ENCODE peak calls at places on chromosomes 12 and 14, in four cellular contexts. P, O, X and Q are unnamed samples. For H3K4me1, the result is how much of the 10 kb centered on the place peaks cover.

GRCh38 chr12:94240171-94240570 is 91.8 kb downstream of the PLXNC1 start:
- DNase-seq in P (no peak), O (no peak), X (no peak), Q (no peak)

GRCh38 chr14:34029921-34030334 is 79.1 kb upstream of the EGLN3 start:
- DNase-seq in X (no peak), O (no peak), P (no peak), Q (no peak)

GRCh38 chr12:116687888-116688287 is 50.0 kb downstream of the SPRING1 start:
- DNase-seq in X (peak), O (no peak), P (peak), Q (no peak)

GRCh38 chr12:76777765-76778216 is 13.9 kb downstream of the ZDHHC17 start:
- DNase-seq in P (no peak), X (no peak), O (no peak), Q (no peak)

GRCh38 chr12:68428211-68428610 is 96.0 kb upstream of the MDM1 start:
- DNase-seq in P (no peak), O (no peak), X (no peak), Q (no peak)

GRCh38 chr12:114904254-114905003 is 220.5 kb upstream of the TBX3 start:
- DNase-seq in P (no peak), X (peak), O (no peak), Q (no peak)

GRCh38 chr14:95275507-95275906 is 44.2 kb downstream of the CLMN start:
- DNase-seq in O (no peak), P (no peak), X (no peak), Q (no peak)

GRCh38 chr12:71183018-71183417 is 25.2 kb upstream of the TSPAN8 start:
- DNase-seq in P (no peak), O (no peak), X (peak), Q (no peak)

GRCh38 chr12:78305808-78306207 is 475.1 kb downstream of the NAV3 start:
- DNase-seq in X (no peak), P (no peak), O (no peak), Q (no peak)

GRCh38 chr12:26119391-26119981 is 5.4 kb downstream of the BHLHE41 start:
- DNase-seq in O (no peak), P (peak), X (peak), Q (no peak)

GRCh38 chr14:34324363-34324795 is 137.7 kb downstream of the SPTSSA start:
- DNase-seq in X (peak), P (peak), O (no peak), Q (no peak)

GRCh38 chr12:110001596-110001995 is 2.4 kb downstream of the ANKRD13A start:
- DNase-seq in P (no peak), X (no peak), O (no peak), Q (no peak)

GRCh38 chr14:27668531-27668930 is 1070.7 kb upstream of the NOVA1 start:
- DNase-seq in P (no peak), X (no peak), O (no peak), Q (no peak)

GRCh38 chr14:99067141-99067920 is 204.7 kb downstream of the BCL11B start:
- DNase-seq in X (no peak), P (no peak), O (peak), Q (no peak)

GRCh38 chr12:76398106-76398505 is 49.9 kb upstream of the BBS10 start:
- DNase-seq in P (no peak), O (no peak), X (no peak), Q (no peak)

GRCh38 chr12:89370850-89371249 is 18.5 kb upstream of the DUSP6 start:
- DNase-seq in P (peak), X (peak), O (no peak), Q (no peak)

GRCh38 chr14:29486132-29486531 is 441.5 kb downstream of the PRKD1 start:
- DNase-seq in X (no peak), P (no peak), O (no peak), Q (no peak)

GRCh38 chr14:100439781-100440180 is 116.6 kb downstream of the SLC25A47 start:
- DNase-seq in P (no peak), X (no peak), O (peak), Q (no peak)

DNA sequence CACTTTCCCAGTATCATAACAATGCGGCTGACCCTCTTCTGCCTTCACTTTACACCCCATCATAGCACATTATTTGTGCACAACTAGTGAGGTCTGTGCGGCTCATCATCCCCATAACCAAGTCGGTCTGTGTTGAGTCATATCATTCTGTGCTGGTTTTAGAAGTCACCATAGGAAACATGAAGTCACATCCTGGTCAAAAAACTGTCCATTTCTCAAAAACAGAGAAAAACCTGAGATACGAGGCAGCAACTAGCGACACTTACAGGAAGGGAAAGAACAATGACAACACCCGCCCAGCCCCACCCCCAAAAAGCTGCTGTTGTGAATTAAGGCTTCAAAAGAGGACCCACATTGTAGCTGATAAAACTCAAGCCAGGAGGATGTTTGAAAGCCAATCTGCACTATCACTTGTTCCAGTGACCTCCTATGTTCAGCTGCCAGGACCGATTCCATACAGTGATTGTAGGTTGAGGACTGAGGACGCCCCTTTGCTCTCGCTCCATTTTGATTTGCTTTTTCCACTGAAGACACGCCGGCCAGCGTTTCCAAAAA is 87.7 kb downstream of the DUSP16 start:
- DNase-seq in X (no peak), O (no peak), P (no peak), Q (peak)
- H3K4me1 ChIP-seq in X (under half), O (under half), P (under half), Q (under half)

DNA sequence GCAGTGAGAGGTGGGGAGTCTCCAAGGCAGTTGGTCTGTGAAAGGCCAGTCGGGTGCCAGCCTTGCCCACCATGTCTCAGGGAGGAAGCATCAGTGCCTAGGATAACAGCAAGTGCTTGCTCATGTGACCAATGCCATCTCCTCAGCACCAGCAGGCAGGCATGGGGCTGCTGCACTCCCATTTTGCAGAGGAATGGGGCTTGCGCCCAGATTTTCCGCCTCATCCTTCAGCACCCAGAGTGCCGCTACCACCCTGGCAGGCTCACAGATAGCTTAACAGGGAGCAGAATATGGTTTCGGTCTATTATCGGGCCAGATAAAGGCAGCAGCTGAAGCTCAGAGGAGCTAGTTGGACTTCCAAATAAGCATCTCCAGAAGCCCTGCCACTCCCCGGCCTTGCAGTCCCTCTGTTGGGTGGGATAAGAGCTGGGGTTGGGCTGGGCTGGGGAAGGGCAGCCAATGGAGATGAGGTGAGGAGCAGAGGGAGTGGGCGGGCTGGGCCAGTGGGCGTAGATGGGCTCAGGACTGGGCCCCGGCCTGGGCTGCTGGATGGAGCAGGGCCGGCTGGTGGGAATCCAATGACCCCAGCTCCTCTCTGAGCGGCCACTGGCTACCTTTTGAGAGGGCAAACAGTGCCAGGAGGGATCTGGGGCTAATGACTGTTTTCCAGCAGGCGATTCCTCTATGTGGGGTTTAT is 8.4 kb upstream of the KRT80 start:
- DNase-seq in P (no peak), X (no peak), O (no peak), Q (no peak)
- H3K27ac ChIP-seq in P (no peak), X (no peak), O (no peak), Q (no peak)

GRCh38 chr14:104970231-104971068 is 7.7 kb downstream of the AHNAK2 start:
- DNase-seq in O (no peak), X (peak), P (peak), Q (no peak)
- H3K4me1 ChIP-seq in O (under half), X (half or more), P (under half), Q (under half)

DNA sequence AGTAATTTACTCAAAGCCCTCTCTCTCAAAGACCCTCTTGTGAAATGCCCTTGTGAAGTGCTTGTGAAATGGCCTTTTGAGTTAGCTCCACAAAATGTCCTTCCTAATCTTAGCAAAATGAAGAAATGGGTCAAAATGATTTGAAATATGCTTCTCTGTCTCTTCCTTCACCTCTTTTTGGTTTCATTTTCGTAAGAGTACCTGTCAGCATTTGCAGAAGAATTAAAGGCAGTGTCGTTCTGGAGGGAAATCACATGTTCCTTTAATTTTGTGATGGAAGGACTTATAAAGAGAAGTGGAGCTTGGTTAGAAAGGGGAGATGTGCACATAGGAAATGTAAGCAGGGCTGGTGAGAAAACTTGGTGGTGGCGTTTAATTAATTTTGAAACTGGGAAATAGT is 93.8 kb downstream of the HMGA2 start:
- DNase-seq in P (no peak), O (no peak), X (no peak), Q (no peak)
- H3K27ac ChIP-seq in P (no peak), O (no peak), X (peak), Q (no peak)

GRCh38 chr14:31206536-31207286 is 882 bp downstream of the HECTD1 start:
- DNase-seq in O (peak), X (no peak), P (peak), Q (peak)
- H3K4me1 ChIP-seq in O (under half), X (under half), P (under half), Q (under half)